ENCODE peak calls at places on chromosomes 7 and 10, in eight cellular contexts. Y is Calu3, A is keratinocyte, R is kidney epithelial cell, B is K562, U is RWPE1, G is neural progenitor cell, J is IMR-90. X is an unnamed sample.
A peak's percentile ranks its signal among the peaks of the same experiment; 100 is the strongest.

GRCh38 chr7:45697576-45698136 is 123.5 kb downstream of the ADCY1 start:
- DNase-seq in Y (no peak), A (no peak), R (no peak), B (no peak), U (no peak), G (no peak), J (peak; percentile 57), X (peak; percentile 1)

GRCh38 chr10:102153093-102153620 is 968 bp downstream of the NOLC1 start:
- DNase-seq in Y (no peak), A (no peak), R (no peak), B (no peak), U (no peak), G (no peak), J (peak; percentile 9), X (no peak)

GRCh38 chr10:32084484-32084883 is 28.3 kb upstream of the KIF5B start:
- DNase-seq in Y (no peak), A (no peak), R (no peak), B (no peak), U (no peak), G (no peak), J (no peak), X (no peak)

GRCh38 chr7:11345621-11346020 is 371.9 kb downstream of the PHF14 start:
- DNase-seq in Y (no peak), A (no peak), R (no peak), B (no peak), U (no peak), G (no peak), J (no peak), X (no peak)

GRCh38 chr10:3132036-3133025 is 40.3 kb downstream of the PITRM1 start:
- DNase-seq in Y (no peak), A (no peak), R (no peak), B (no peak), U (no peak), G (no peak), J (no peak), X (no peak)

GRCh38 chr7:101787864-101788263 is 29.6 kb upstream of the CUX1 start:
- DNase-seq in Y (no peak), A (no peak), R (no peak), B (no peak), U (no peak), G (no peak), J (no peak), X (no peak)

GRCh38 chr7:141568227-141568626 is 17.0 kb downstream of the AGK start:
- DNase-seq in Y (no peak), A (no peak), R (no peak), B (no peak), U (no peak), G (no peak), J (no peak), X (no peak)

GRCh38 chr7:4791738-4792536 is 16.5 kb downstream of the AP5Z1 start:
- DNase-seq in Y (no peak), A (no peak), R (no peak), B (peak; percentile 87), U (peak; percentile 58), G (peak; percentile 93), J (peak; percentile 15), X (peak; percentile 93)

GRCh38 chr10:57094965-57095364 is 733.9 kb upstream of the ZWINT start:
- DNase-seq in Y (no peak), A (no peak), R (no peak), B (no peak), U (no peak), G (no peak), J (no peak), X (no peak)

GRCh38 chr7:74269757-74270277 is 15.6 kb upstream of the RFC2 start:
- DNase-seq in Y (peak; percentile 63), A (no peak), R (no peak), B (peak; percentile 71), U (peak; percentile 72), G (peak; percentile 67), J (peak; percentile 74), X (peak; percentile 49)

GRCh38 chr7:91812388-91812787 is 68.1 kb downstream of the MTERF1 start:
- DNase-seq in Y (no peak), A (no peak), R (no peak), B (no peak), U (no peak), G (no peak), J (no peak), X (no peak)

GRCh38 chr10:31697271-31698168 is 231.1 kb downstream of the ARHGAP12 start:
- DNase-seq in Y (no peak), A (no peak), R (peak; percentile 28), B (no peak), U (no peak), G (no peak), J (peak; percentile 85), X (peak; percentile 57)

GRCh38 chr10:74859546-74859945 is 33.1 kb downstream of the KAT6B start:
- DNase-seq in Y (no peak), A (no peak), R (no peak), B (no peak), U (no peak), G (no peak), J (no peak), X (no peak)

GRCh38 chr7:26343320-26343832 is 51.7 kb downstream of the SNX10 start:
- DNase-seq in Y (no peak), A (no peak), R (no peak), B (no peak), U (no peak), G (no peak), J (no peak), X (no peak)

GRCh38 chr7:29193316-29194205 is 1.0 kb upstream of the CHN2 start:
- DNase-seq in Y (no peak), A (no peak), R (no peak), B (no peak), U (no peak), G (peak; percentile 31), J (no peak), X (no peak)

GRCh38 chr10:90424730-90425129 is 433.1 kb downstream of the HTR7 start:
- DNase-seq in Y (no peak), A (no peak), R (no peak), B (no peak), U (no peak), G (no peak), J (peak; percentile 17), X (no peak)

GRCh38 chr10:96436035-96436434 is 77.2 kb upstream of the OPALIN start:
- DNase-seq in Y (no peak), A (no peak), R (no peak), B (no peak), U (no peak), G (no peak), J (no peak), X (no peak)

GRCh38 chr10:78980815-78981214 is 88.0 kb upstream of the ZMIZ1 start:
- DNase-seq in Y (no peak), A (no peak), R (no peak), B (no peak), U (no peak), G (no peak), J (no peak), X (no peak)

GRCh38 chr10:78980354-78980753 is 88.4 kb upstream of the ZMIZ1 start:
- DNase-seq in Y (no peak), A (no peak), R (no peak), B (no peak), U (no peak), G (no peak), J (no peak), X (no peak)

GRCh38 chr10:78981257-78981969 is 87.4 kb upstream of the ZMIZ1 start:
- DNase-seq in Y (no peak), A (no peak), R (no peak), B (no peak), U (no peak), G (no peak), J (no peak), X (no peak)

GRCh38 chr10:78982726-78983125 is 86.0 kb upstream of the ZMIZ1 start:
- DNase-seq in Y (no peak), A (no peak), R (no peak), B (no peak), U (no peak), G (no peak), J (no peak), X (no peak)

DNA sequence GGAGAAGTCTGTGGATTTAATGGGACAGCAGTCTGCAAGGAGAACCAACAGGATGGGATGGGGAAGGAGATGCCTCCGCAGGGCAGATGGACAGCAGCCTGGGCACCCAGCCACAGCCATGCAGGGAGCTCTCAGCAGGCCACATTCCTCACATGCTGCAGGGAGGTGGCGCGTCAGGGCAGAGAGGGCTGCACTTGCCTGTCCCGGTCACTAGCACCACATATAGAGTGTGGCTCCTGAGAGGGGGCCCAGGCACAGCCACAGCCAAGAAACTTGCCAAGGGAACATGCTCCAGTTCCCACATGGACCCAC is 86.8 kb upstream of the ZMIZ1 start:
- DNase-seq in Y (no peak), A (no peak), R (no peak), B (no peak), U (no peak), G (no peak), J (no peak), X (no peak)
- TF ChIP-seq CTCF in Y (no peak), A (no peak), R (no peak), B (no peak), U (no peak), G (no peak), J (no peak), X (no peak)

GRCh38 chr7:129401228-129401967 is 32.8 kb upstream of the STRIP2 start:
- DNase-seq in Y (peak; percentile 1), A (no peak), R (peak; percentile 14), B (peak; percentile 90), U (peak; percentile 3), G (no peak), J (no peak), X (no peak)

GRCh38 chr7:129405527-129405926 is 28.7 kb upstream of the STRIP2 start:
- DNase-seq in Y (no peak), A (no peak), R (no peak), B (no peak), U (no peak), G (no peak), J (no peak), X (no peak)

GRCh38 chr7:129401968-129402860 is 32.0 kb upstream of the STRIP2 start:
- DNase-seq in Y (no peak), A (no peak), R (no peak), B (peak; percentile 55), U (no peak), G (no peak), J (no peak), X (no peak)
- TF ChIP-seq CTCF in Y (no peak), A (no peak), R (no peak), B (peak; percentile 67), U (no peak), G (no peak), J (no peak), X (no peak)

GRCh38 chr7:131068604-131069021 is 259.1 kb upstream of the MKLN1 start:
- DNase-seq in Y (no peak), A (no peak), R (no peak), B (no peak), U (no peak), G (peak; percentile 13), J (peak; percentile 65), X (no peak)
- TF ChIP-seq CTCF in Y (no peak), A (no peak), R (peak; percentile 9), B (no peak), U (no peak), G (no peak), J (peak; percentile 64), X (no peak)

DNA sequence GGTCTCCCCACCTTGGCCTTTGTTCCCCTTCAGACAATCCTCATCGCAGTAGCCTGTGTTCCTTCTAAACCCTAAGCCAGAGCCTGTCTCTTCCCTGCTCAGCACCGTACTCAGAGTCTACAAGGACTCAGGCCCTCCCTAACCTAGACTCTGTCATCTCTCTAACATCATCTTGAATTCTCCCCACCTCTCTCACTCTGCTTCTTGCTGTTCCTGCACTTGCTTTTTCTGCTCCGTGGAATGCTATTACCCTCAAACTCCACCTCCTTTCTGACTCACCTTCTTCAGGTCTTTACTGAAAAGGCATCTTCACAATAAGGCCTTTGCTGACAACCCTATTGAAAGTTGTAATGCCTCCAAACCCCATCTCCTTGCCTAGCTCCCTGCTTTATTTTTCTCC is 141.0 kb downstream of the DKK1 start:
- DNase-seq in Y (no peak), A (peak; percentile 73), R (no peak), B (no peak), U (peak; percentile 62), G (no peak), J (peak; percentile 30), X (no peak)
- TF ChIP-seq CTCF in Y (no peak), A (no peak), R (no peak), B (no peak), U (no peak), G (no peak), J (no peak), X (no peak)